ENCODE peak calls at places on chromosomes 7 and 10, in five cellular contexts. A is effector memory CD8-positive, alpha-beta T cell; P is lower leg skin; F is T follicular helper cell; N is ELR. K is an unnamed sample.

GRCh38 chr10:110634527-110635209 is 9.5 kb upstream of the RBM20 start:
- DNase-seq in N (no peak), A (no peak), P (no peak), F (no peak), K (no peak)

GRCh38 chr10:66390926-66391325 is 534.9 kb upstream of the LRRTM3 start:
- DNase-seq in F (no peak), P (no peak), A (no peak), N (no peak), K (no peak)

GRCh38 chr10:11782793-11783557 is 40.2 kb upstream of the PROSER2 start:
- DNase-seq in F (no peak), P (no peak), N (peak; percentile 79), A (peak; percentile 22), K (no peak)

GRCh38 chr10:51030480-51030879 is 43.8 kb upstream of the PRKG1 start:
- DNase-seq in A (no peak), P (no peak), F (no peak), N (no peak), K (no peak)

GRCh38 chr10:113051456-113051855 is 101.4 kb downstream of the TCF7L2 start:
- DNase-seq in N (no peak), A (no peak), F (no peak), P (no peak), K (no peak)

GRCh38 chr7:79778786-79779382 is 325.4 kb upstream of the MAGI2 start:
- DNase-seq in A (no peak), P (no peak), N (peak; percentile 77), F (no peak), K (no peak)

GRCh38 chr10:113121153-113121552 is 171.1 kb downstream of the TCF7L2 start:
- DNase-seq in A (no peak), F (no peak), N (no peak), P (no peak), K (no peak)

GRCh38 chr10:71694567-71694968 is 25.0 kb downstream of the C10orf105 start:
- DNase-seq in P (no peak), N (no peak), F (no peak), A (peak; percentile 24), K (peak; percentile 46)

GRCh38 chr7:158284617-158285382 is 302.8 kb downstream of the PTPRN2 start:
- DNase-seq in F (no peak), P (peak; percentile 66), A (no peak), N (no peak), K (no peak)

GRCh38 chr10:76492026-76492425 is 1060.6 kb downstream of the LRMDA start:
- DNase-seq in A (no peak), F (no peak), P (no peak), N (peak; percentile 48), K (no peak)

GRCh38 chr7:16925609-16926008 is 43.8 kb upstream of the AGR3 start:
- DNase-seq in N (no peak), A (no peak), P (no peak), F (no peak), K (no peak)

GRCh38 chr10:61452229-61452651 is 941 bp downstream of the TMEM26 start:
- DNase-seq in P (no peak), F (no peak), N (no peak), A (no peak), K (no peak)

GRCh38 chr10:112361951-112362770 is 11.8 kb upstream of the ACSL5 start:
- DNase-seq in F (no peak), N (peak; percentile 57), A (no peak), P (peak; percentile 89), K (peak; percentile 75)

GRCh38 chr7:1114505-1114904 is 26.6 kb downstream of the GPER1 start:
- DNase-seq in F (no peak), A (no peak), P (no peak), N (no peak), K (no peak)

GRCh38 chr10:113411456-113411855 is 141.4 kb upstream of the HABP2 start:
- DNase-seq in A (no peak), N (no peak), F (no peak), P (no peak), K (no peak)

GRCh38 chr7:113087278-113087998 is 811 bp upstream of the GPR85 start:
- DNase-seq in N (peak; percentile 92), P (no peak), F (no peak), A (no peak), K (no peak)

GRCh38 chr10:120460191-120460590 is 3.2 kb downstream of the PLPP4 start:
- DNase-seq in A (no peak), F (no peak), N (peak; percentile 40), P (no peak), K (no peak)

GRCh38 chr10:111993321-111993720 is 190.2 kb downstream of the GPAM start:
- DNase-seq in N (no peak), A (no peak), P (no peak), F (no peak), K (no peak)

GRCh38 chr7:74039337-74039736 is 11.4 kb downstream of the ELN start:
- DNase-seq in N (no peak), F (no peak), P (no peak), A (no peak), K (no peak)

GRCh38 chr7:151046603-151047573 is 1.4 kb upstream of the ASIC3 start:
- DNase-seq in N (peak; percentile 45), A (no peak), P (no peak), F (no peak), K (peak; percentile 35)

GRCh38 chr10:78225611-78226010 is 191.9 kb downstream of the RPS24 start:
- DNase-seq in F (no peak), N (no peak), P (no peak), A (no peak), K (no peak)

GRCh38 chr7:57308631-57309408 is 141.2 kb upstream of the ZNF716 start:
- DNase-seq in P (no peak), A (no peak), F (no peak), N (no peak), K (no peak)

GRCh38 chr7:4681922-4682620 is at the start of gene FOXK1:
- DNase-seq in A (peak; percentile 67), P (peak; percentile 93), F (peak; percentile 67), N (peak; percentile 80), K (peak; percentile 69)

GRCh38 chr10:88120599-88121333 is 257.3 kb downstream of the PTEN start:
- DNase-seq in F (no peak), N (no peak), P (no peak), A (no peak), K (no peak)

GRCh38 chr7:152145853-152146466 is 120.5 kb downstream of the GALNT11 start:
- DNase-seq in P (no peak), F (no peak), A (no peak), N (peak; percentile 53), K (no peak)

GRCh38 chr7:94295805-94296204 is 98.9 kb upstream of the COL1A2 start:
- DNase-seq in A (no peak), F (no peak), N (peak; percentile 81), P (no peak), K (no peak)

GRCh38 chr7:46369933-46370654 is 449.0 kb upstream of the IGFBP3 start:
- DNase-seq in P (no peak), F (no peak), N (peak; percentile 77), A (no peak), K (no peak)

GRCh38 chr10:6074489-6075301 is 12.5 kb upstream of the IL2RA start:
- DNase-seq in F (no peak), A (no peak), N (peak; percentile 19), P (peak; percentile 81), K (no peak)

GRCh38 chr7:601573-602340 is 82.1 kb upstream of the PDGFA start:
- DNase-seq in F (peak; percentile 70), P (peak; percentile 91), A (peak; percentile 69), N (no peak), K (peak; percentile 46)

GRCh38 chr7:158586499-158587191 is 978 bp downstream of the PTPRN2 start:
- DNase-seq in P (no peak), N (no peak), F (no peak), A (no peak), K (no peak)

GRCh38 chr7:2170576-2171521 is 61.9 kb downstream of the MAD1L1 start:
- DNase-seq in F (no peak), A (no peak), N (no peak), P (no peak), K (no peak)

GRCh38 chr10:5502903-5503835 is 3.8 kb upstream of the CALML5 start:
- DNase-seq in A (no peak), F (no peak), N (no peak), P (no peak), K (peak; percentile 81)

GRCh38 chr7:102080371-102081243 is 206.1 kb upstream of the SH2B2 start:
- DNase-seq in A (no peak), F (no peak), P (peak; percentile 40), N (no peak), K (no peak)

GRCh38 chr10:11454958-11455566 is 156.4 kb downstream of the USP6NL start:
- DNase-seq in F (no peak), N (peak; percentile 9), P (peak; percentile 45), A (no peak), K (no peak)

GRCh38 chr10:31536297-31536696 is 217.3 kb downstream of the ZEB1 start:
- DNase-seq in F (no peak), A (no peak), P (no peak), N (no peak), K (no peak)

GRCh38 chr10:92407305-92408016 is 116.5 kb downstream of the MARCHF5 start:
- DNase-seq in F (no peak), P (no peak), A (no peak), N (peak; percentile 77), K (no peak)

GRCh38 chr10:6667679-6668270 is 87.7 kb upstream of the PRKCQ start:
- DNase-seq in N (peak; percentile 62), P (no peak), A (no peak), F (no peak), K (no peak)

GRCh38 chr10:75410135-75410787 is 8.7 kb upstream of the ZNF503 start:
- DNase-seq in N (no peak), F (no peak), P (no peak), A (no peak), K (no peak)

K was measured in lung.